ENCODE peak calls at places on chromosomes 1 and 21, in five cellular contexts. One of them, this sample, is unnamed.

GRCh38 chr21:42614811-42615342 is 38.5 kb upstream of the PDE9A start:
- DNase-seq in cardiac fibroblast: no peak
- DNase-seq in stimulated activated CD4-positive, alpha-beta T cell treated with anti-CD3 and anti-CD28 coated beads, TNF-alpha, amount 100 ng/mL, for 48 hours: peak; percentile 39
- DNase-seq in fibroblast of mammary gland: peak; percentile 34
- DNase-seq in naive thymus-derived CD8-positive, alpha-beta T cell: peak; percentile 50
- DNase-seq in this sample: no peak

GRCh38 chr1:58084266-58084665 is 462.3 kb downstream of the OMA1 start:
- DNase-seq in fibroblast of mammary gland: no peak
- DNase-seq in cardiac fibroblast: no peak
- DNase-seq in stimulated activated CD4-positive, alpha-beta T cell treated with anti-CD3 and anti-CD28 coated beads, TNF-alpha, amount 100 ng/mL, for 48 hours: no peak
- DNase-seq in naive thymus-derived CD8-positive, alpha-beta T cell: no peak
- DNase-seq in this sample: no peak

GRCh38 chr1:72915581-72915980 is 633.2 kb upstream of the NEGR1 start:
- DNase-seq in stimulated activated CD4-positive, alpha-beta T cell treated with anti-CD3 and anti-CD28 coated beads, TNF-alpha, amount 100 ng/mL, for 48 hours: no peak
- DNase-seq in naive thymus-derived CD8-positive, alpha-beta T cell: no peak
- DNase-seq in fibroblast of mammary gland: no peak
- DNase-seq in cardiac fibroblast: no peak
- DNase-seq in this sample: no peak

GRCh38 chr1:33960496-33960895 is 96.6 kb downstream of the HMGB4 start:
- DNase-seq in fibroblast of mammary gland: no peak
- DNase-seq in naive thymus-derived CD8-positive, alpha-beta T cell: no peak
- DNase-seq in stimulated activated CD4-positive, alpha-beta T cell treated with anti-CD3 and anti-CD28 coated beads, TNF-alpha, amount 100 ng/mL, for 48 hours: no peak
- DNase-seq in cardiac fibroblast: no peak
- DNase-seq in this sample: no peak

GRCh38 chr1:41286992-41287391 is 44.9 kb upstream of the SCMH1 start:
- DNase-seq in fibroblast of mammary gland: no peak
- DNase-seq in cardiac fibroblast: no peak
- DNase-seq in stimulated activated CD4-positive, alpha-beta T cell treated with anti-CD3 and anti-CD28 coated beads, TNF-alpha, amount 100 ng/mL, for 48 hours: no peak
- DNase-seq in naive thymus-derived CD8-positive, alpha-beta T cell: no peak
- DNase-seq in this sample: peak; percentile 9

GRCh38 chr1:91609571-91609970 is 108.9 kb downstream of the CDC7 start:
- DNase-seq in stimulated activated CD4-positive, alpha-beta T cell treated with anti-CD3 and anti-CD28 coated beads, TNF-alpha, amount 100 ng/mL, for 48 hours: no peak
- DNase-seq in cardiac fibroblast: peak; percentile 18
- DNase-seq in naive thymus-derived CD8-positive, alpha-beta T cell: no peak
- DNase-seq in fibroblast of mammary gland: peak; percentile 78
- DNase-seq in this sample: peak; percentile 80

GRCh38 chr1:214086945-214087344 is 99.2 kb downstream of the PROX1 start:
- DNase-seq in naive thymus-derived CD8-positive, alpha-beta T cell: no peak
- DNase-seq in stimulated activated CD4-positive, alpha-beta T cell treated with anti-CD3 and anti-CD28 coated beads, TNF-alpha, amount 100 ng/mL, for 48 hours: no peak
- DNase-seq in fibroblast of mammary gland: no peak
- DNase-seq in cardiac fibroblast: no peak
- DNase-seq in this sample: no peak

GRCh38 chr1:3735027-3735682 is 17.1 kb upstream of the CCDC27 start:
- DNase-seq in stimulated activated CD4-positive, alpha-beta T cell treated with anti-CD3 and anti-CD28 coated beads, TNF-alpha, amount 100 ng/mL, for 48 hours: no peak
- DNase-seq in fibroblast of mammary gland: no peak
- DNase-seq in naive thymus-derived CD8-positive, alpha-beta T cell: no peak
- DNase-seq in cardiac fibroblast: no peak
- DNase-seq in this sample: no peak

GRCh38 chr1:13896932-13897331 is 196.9 kb downstream of the PRDM2 start:
- DNase-seq in fibroblast of mammary gland: no peak
- DNase-seq in naive thymus-derived CD8-positive, alpha-beta T cell: no peak
- DNase-seq in cardiac fibroblast: no peak
- DNase-seq in stimulated activated CD4-positive, alpha-beta T cell treated with anti-CD3 and anti-CD28 coated beads, TNF-alpha, amount 100 ng/mL, for 48 hours: no peak
- DNase-seq in this sample: no peak

GRCh38 chr1:23957096-23957495 is 2.5 kb upstream of the PNRC2 start:
- DNase-seq in naive thymus-derived CD8-positive, alpha-beta T cell: no peak
- DNase-seq in fibroblast of mammary gland: no peak
- DNase-seq in stimulated activated CD4-positive, alpha-beta T cell treated with anti-CD3 and anti-CD28 coated beads, TNF-alpha, amount 100 ng/mL, for 48 hours: no peak
- DNase-seq in cardiac fibroblast: no peak
- DNase-seq in this sample: no peak

GRCh38 chr1:147826259-147826658 is 65.9 kb upstream of the GJA5 start:
- DNase-seq in cardiac fibroblast: no peak
- DNase-seq in naive thymus-derived CD8-positive, alpha-beta T cell: no peak
- DNase-seq in stimulated activated CD4-positive, alpha-beta T cell treated with anti-CD3 and anti-CD28 coated beads, TNF-alpha, amount 100 ng/mL, for 48 hours: no peak
- DNase-seq in fibroblast of mammary gland: no peak
- DNase-seq in this sample: no peak

GRCh38 chr21:35360870-35361570 is 311.9 kb upstream of the RUNX1 start:
- DNase-seq in naive thymus-derived CD8-positive, alpha-beta T cell: no peak
- DNase-seq in cardiac fibroblast: no peak
- DNase-seq in stimulated activated CD4-positive, alpha-beta T cell treated with anti-CD3 and anti-CD28 coated beads, TNF-alpha, amount 100 ng/mL, for 48 hours: no peak
- DNase-seq in fibroblast of mammary gland: no peak
- DNase-seq in this sample: no peak

GRCh38 chr21:32812035-32812434 is 40.5 kb upstream of the PAXBP1 start:
- DNase-seq in naive thymus-derived CD8-positive, alpha-beta T cell: no peak
- DNase-seq in fibroblast of mammary gland: peak; percentile 9
- DNase-seq in stimulated activated CD4-positive, alpha-beta T cell treated with anti-CD3 and anti-CD28 coated beads, TNF-alpha, amount 100 ng/mL, for 48 hours: no peak
- DNase-seq in cardiac fibroblast: no peak
- DNase-seq in this sample: peak; percentile 17